ENCODE peak calls at places on chromosomes 16 and 17, in six cellular contexts. One of them, this sample, is unnamed.

GRCh38 chr17:44389281-44389680 is at the start of gene ITGA2B:
- DNase-seq in Caki2: no peak
- DNase-seq in skeletal muscle cell: no peak
- DNase-seq in hepatic stellate cell: no peak
- DNase-seq in pancreas: no peak
- DNase-seq in mesenchymal stem cell: no peak
- DNase-seq in this sample: no peak

GRCh38 chr16:51886456-51886855 is 660.5 kb downstream of the TOX3 start:
- DNase-seq in Caki2: no peak
- DNase-seq in pancreas: no peak
- DNase-seq in skeletal muscle cell: no peak
- DNase-seq in hepatic stellate cell: no peak
- DNase-seq in mesenchymal stem cell: peak
- DNase-seq in this sample: no peak

GRCh38 chr16:15518412-15519351 is 84.3 kb downstream of the BMERB1 start:
- DNase-seq in mesenchymal stem cell: peak
- DNase-seq in skeletal muscle cell: no peak
- DNase-seq in pancreas: no peak
- DNase-seq in hepatic stellate cell: peak
- DNase-seq in Caki2: peak
- DNase-seq in this sample: peak

GRCh38 chr17:31158741-31159377 is 64.1 kb downstream of the NF1 start:
- DNase-seq in skeletal muscle cell: no peak
- DNase-seq in mesenchymal stem cell: peak
- DNase-seq in hepatic stellate cell: no peak
- DNase-seq in pancreas: no peak
- DNase-seq in Caki2: no peak
- DNase-seq in this sample: no peak

GRCh38 chr16:89123831-89124100 is 30.1 kb downstream of the ACSF3 start:
- DNase-seq in pancreas: no peak
- DNase-seq in skeletal muscle cell: no peak
- DNase-seq in Caki2: no peak
- DNase-seq in hepatic stellate cell: no peak
- DNase-seq in mesenchymal stem cell: no peak
- DNase-seq in this sample: no peak

GRCh38 chr16:11757671-11758545 is 15.3 kb upstream of the TXNDC11 start:
- DNase-seq in mesenchymal stem cell: peak
- DNase-seq in Caki2: peak
- DNase-seq in hepatic stellate cell: peak
- DNase-seq in pancreas: no peak
- DNase-seq in skeletal muscle cell: peak
- DNase-seq in this sample: no peak

GRCh38 chr16:66847533-66848057 is 3.4 kb downstream of the CA7 start:
- DNase-seq in hepatic stellate cell: no peak
- DNase-seq in Caki2: no peak
- DNase-seq in skeletal muscle cell: no peak
- DNase-seq in pancreas: no peak
- DNase-seq in mesenchymal stem cell: no peak
- DNase-seq in this sample: no peak

GRCh38 chr16:75695708-75696107 is 5.6 kb downstream of the DUXB start:
- DNase-seq in hepatic stellate cell: no peak
- DNase-seq in pancreas: no peak
- DNase-seq in skeletal muscle cell: no peak
- DNase-seq in mesenchymal stem cell: no peak
- DNase-seq in Caki2: no peak
- DNase-seq in this sample: no peak

GRCh38 chr17:3888343-3889171 is 4.3 kb downstream of the CAMKK1 start:
- DNase-seq in mesenchymal stem cell: peak
- DNase-seq in hepatic stellate cell: no peak
- DNase-seq in Caki2: peak
- DNase-seq in skeletal muscle cell: peak
- DNase-seq in pancreas: no peak
- DNase-seq in this sample: no peak

GRCh38 chr17:77863814-77864161 is 94.7 kb upstream of the TNRC6C start:
- DNase-seq in mesenchymal stem cell: no peak
- DNase-seq in hepatic stellate cell: peak
- DNase-seq in Caki2: peak
- DNase-seq in pancreas: no peak
- DNase-seq in skeletal muscle cell: no peak
- DNase-seq in this sample: no peak

GRCh38 chr17:28685366-28685765 is 23.4 kb downstream of the SUPT6H start:
- DNase-seq in pancreas: no peak
- DNase-seq in Caki2: no peak
- DNase-seq in skeletal muscle cell: no peak
- DNase-seq in hepatic stellate cell: no peak
- DNase-seq in mesenchymal stem cell: no peak
- DNase-seq in this sample: no peak

GRCh38 chr17:73691321-73691766 is 47.1 kb upstream of the SDK2 start:
- DNase-seq in mesenchymal stem cell: no peak
- DNase-seq in pancreas: no peak
- DNase-seq in skeletal muscle cell: no peak
- DNase-seq in Caki2: no peak
- DNase-seq in hepatic stellate cell: no peak
- DNase-seq in this sample: no peak

GRCh38 chr17:46765491-46765890 is 53.0 kb downstream of the WNT3 start:
- DNase-seq in skeletal muscle cell: no peak
- DNase-seq in hepatic stellate cell: no peak
- DNase-seq in pancreas: no peak
- DNase-seq in Caki2: no peak
- DNase-seq in mesenchymal stem cell: no peak
- DNase-seq in this sample: no peak

GRCh38 chr17:17439971-17440843 is 36.6 kb upstream of the MED9 start:
- DNase-seq in skeletal muscle cell: no peak
- DNase-seq in pancreas: peak
- DNase-seq in mesenchymal stem cell: peak
- DNase-seq in Caki2: peak
- DNase-seq in hepatic stellate cell: no peak
- DNase-seq in this sample: no peak

GRCh38 chr17:2090804-2091534 is 36.1 kb downstream of the HIC1 start:
- DNase-seq in pancreas: no peak
- DNase-seq in Caki2: peak
- DNase-seq in hepatic stellate cell: peak
- DNase-seq in mesenchymal stem cell: peak
- DNase-seq in skeletal muscle cell: peak
- DNase-seq in this sample: no peak

GRCh38 chr17:66737524-66737923 is 97.4 kb upstream of the CACNG5 start:
- DNase-seq in mesenchymal stem cell: peak
- DNase-seq in pancreas: no peak
- DNase-seq in hepatic stellate cell: no peak
- DNase-seq in skeletal muscle cell: no peak
- DNase-seq in Caki2: no peak
- DNase-seq in this sample: no peak

GRCh38 chr17:4504188-4504587 is 5.5 kb downstream of the SPNS2 start:
- DNase-seq in hepatic stellate cell: no peak
- DNase-seq in Caki2: no peak
- DNase-seq in mesenchymal stem cell: no peak
- DNase-seq in pancreas: no peak
- DNase-seq in skeletal muscle cell: no peak
- DNase-seq in this sample: no peak

GRCh38 chr16:79769320-79770243 is 169.0 kb upstream of the MAF start:
- DNase-seq in hepatic stellate cell: no peak
- DNase-seq in skeletal muscle cell: no peak
- DNase-seq in pancreas: no peak
- DNase-seq in Caki2: no peak
- DNase-seq in mesenchymal stem cell: no peak
- DNase-seq in this sample: no peak

GRCh38 chr16:49532243-49532870 is 158.8 kb downstream of the C16orf78 start:
- DNase-seq in Caki2: no peak
- DNase-seq in hepatic stellate cell: no peak
- DNase-seq in pancreas: no peak
- DNase-seq in skeletal muscle cell: no peak
- DNase-seq in mesenchymal stem cell: no peak
- DNase-seq in this sample: no peak

GRCh38 chr17:55053855-55054254 is 85.3 kb downstream of the STXBP4 start:
- DNase-seq in hepatic stellate cell: no peak
- DNase-seq in pancreas: no peak
- DNase-seq in Caki2: peak
- DNase-seq in mesenchymal stem cell: peak
- DNase-seq in skeletal muscle cell: no peak
- DNase-seq in this sample: no peak

GRCh38 chr17:6374271-6374691 is 60.6 kb downstream of the AIPL1 start:
- DNase-seq in hepatic stellate cell: no peak
- DNase-seq in skeletal muscle cell: no peak
- DNase-seq in Caki2: no peak
- DNase-seq in pancreas: no peak
- DNase-seq in mesenchymal stem cell: peak
- DNase-seq in this sample: no peak

GRCh38 chr16:14199624-14200023 is 128.5 kb downstream of the MRTFB start:
- DNase-seq in hepatic stellate cell: no peak
- DNase-seq in skeletal muscle cell: no peak
- DNase-seq in Caki2: no peak
- DNase-seq in mesenchymal stem cell: no peak
- DNase-seq in pancreas: no peak
- DNase-seq in this sample: no peak

GRCh38 chr17:70059649-70060048 is 15.4 kb upstream of the KCNJ16 start:
- DNase-seq in mesenchymal stem cell: no peak
- DNase-seq in skeletal muscle cell: no peak
- DNase-seq in Caki2: no peak
- DNase-seq in pancreas: no peak
- DNase-seq in hepatic stellate cell: no peak
- DNase-seq in this sample: no peak

GRCh38 chr17:42484304-42484703 is 25.6 kb downstream of the ATP6V0A1 start:
- DNase-seq in pancreas: no peak
- DNase-seq in Caki2: no peak
- DNase-seq in mesenchymal stem cell: no peak
- DNase-seq in skeletal muscle cell: no peak
- DNase-seq in hepatic stellate cell: no peak
- DNase-seq in this sample: peak

GRCh38 chr16:56812884-56813283 is 52.1 kb upstream of the SLC12A3 start:
- DNase-seq in mesenchymal stem cell: peak
- DNase-seq in skeletal muscle cell: no peak
- DNase-seq in hepatic stellate cell: peak
- DNase-seq in Caki2: peak
- DNase-seq in pancreas: no peak
- DNase-seq in this sample: no peak

GRCh38 chr17:73492802-73493139 is 151.5 kb downstream of the SDK2 start:
- DNase-seq in pancreas: no peak
- DNase-seq in Caki2: no peak
- DNase-seq in hepatic stellate cell: no peak
- DNase-seq in skeletal muscle cell: no peak
- DNase-seq in mesenchymal stem cell: no peak
- DNase-seq in this sample: no peak

GRCh38 chr16:67525176-67525860 is 3.3 kb upstream of the RIPOR1 start:
- DNase-seq in mesenchymal stem cell: no peak
- DNase-seq in pancreas: no peak
- DNase-seq in hepatic stellate cell: peak
- DNase-seq in Caki2: no peak
- DNase-seq in skeletal muscle cell: no peak
- DNase-seq in this sample: no peak

GRCh38 chr16:11183035-11183812 is 72.8 kb downstream of the SOCS1 start:
- DNase-seq in skeletal muscle cell: no peak
- DNase-seq in pancreas: no peak
- DNase-seq in mesenchymal stem cell: no peak
- DNase-seq in hepatic stellate cell: no peak
- DNase-seq in Caki2: no peak
- DNase-seq in this sample: no peak

GRCh38 chr16:2960183-2961010 is 3.7 kb upstream of the KREMEN2 start:
- DNase-seq in hepatic stellate cell: no peak
- DNase-seq in skeletal muscle cell: no peak
- DNase-seq in pancreas: peak
- DNase-seq in mesenchymal stem cell: no peak
- DNase-seq in Caki2: no peak
- DNase-seq in this sample: no peak

GRCh38 chr17:55674107-55674506 is 48.6 kb downstream of the TMEM100 start:
- DNase-seq in skeletal muscle cell: peak
- DNase-seq in pancreas: no peak
- DNase-seq in hepatic stellate cell: no peak
- DNase-seq in mesenchymal stem cell: peak
- DNase-seq in Caki2: no peak
- DNase-seq in this sample: no peak

GRCh38 chr17:5281814-5282638 is at the start of gene RABEP1:
- DNase-seq in mesenchymal stem cell: peak
- DNase-seq in skeletal muscle cell: peak
- DNase-seq in pancreas: peak
- DNase-seq in Caki2: peak
- DNase-seq in hepatic stellate cell: peak
- DNase-seq in this sample: peak

GRCh38 chr16:77789085-77789611 is 784 bp downstream of the VAT1L start:
- DNase-seq in hepatic stellate cell: no peak
- DNase-seq in skeletal muscle cell: no peak
- DNase-seq in Caki2: no peak
- DNase-seq in mesenchymal stem cell: no peak
- DNase-seq in pancreas: no peak
- DNase-seq in this sample: no peak

GRCh38 chr16:275786-276232 is at the start of gene RGS11:
- DNase-seq in Caki2: no peak
- DNase-seq in skeletal muscle cell: no peak
- DNase-seq in mesenchymal stem cell: no peak
- DNase-seq in pancreas: peak
- DNase-seq in hepatic stellate cell: no peak
- DNase-seq in this sample: no peak

GRCh38 chr16:1987198-1987597 is 2.6 kb upstream of the SYNGR3 start:
- DNase-seq in pancreas: no peak
- DNase-seq in mesenchymal stem cell: no peak
- DNase-seq in hepatic stellate cell: no peak
- DNase-seq in skeletal muscle cell: no peak
- DNase-seq in Caki2: no peak
- DNase-seq in this sample: no peak

GRCh38 chr16:4880006-4880580 is 32.8 kb downstream of the UBN1 start:
- DNase-seq in skeletal muscle cell: no peak
- DNase-seq in Caki2: no peak
- DNase-seq in hepatic stellate cell: no peak
- DNase-seq in mesenchymal stem cell: no peak
- DNase-seq in pancreas: no peak
- DNase-seq in this sample: no peak

GRCh38 chr16:50121278-50121677 is 31.8 kb upstream of the TENT4B start:
- DNase-seq in pancreas: no peak
- DNase-seq in skeletal muscle cell: no peak
- DNase-seq in Caki2: no peak
- DNase-seq in mesenchymal stem cell: no peak
- DNase-seq in hepatic stellate cell: no peak
- DNase-seq in this sample: no peak

This sample was measured in left lobe of liver.